ENCODE peak calls at places on chromosomes 6 and 20, in four cellular contexts. Q is HepG2, X is K562, C is SK-N-SH. J is an unnamed sample.

GRCh38 chr20:38735172-38735571 is 10.9 kb downstream of the SLC32A1 start:
- DNase-seq in C (no peak), Q (no peak), X (no peak), J (no peak)

GRCh38 chr6:42618686-42619085 is 54.9 kb downstream of the UBR2 start:
- DNase-seq in Q (no peak), C (no peak), X (no peak), J (no peak)

GRCh38 chr20:12762725-12763124 is 246.0 kb upstream of the SPTLC3 start:
- DNase-seq in X (no peak), Q (no peak), C (peak; percentile 29), J (no peak)

GRCh38 chr6:82410151-82410621 is 46.6 kb downstream of the TPBG start:
- DNase-seq in C (no peak), Q (no peak), X (no peak), J (no peak)

GRCh38 chr6:37473364-37474095 is 26.2 kb downstream of the CCDC167 start:
- DNase-seq in X (no peak), Q (no peak), C (peak; percentile 84), J (no peak)

GRCh38 chr20:1323830-1324597 is 4.9 kb downstream of the SDCBP2 start:
- DNase-seq in X (no peak), Q (no peak), C (no peak), J (no peak)

GRCh38 chr6:122798099-122798641 is 9.1 kb downstream of the SMPDL3A start:
- DNase-seq in Q (peak; percentile 92), X (no peak), C (no peak), J (no peak)

GRCh38 chr20:5864873-5865582 is 85.3 kb downstream of the TRMT6 start:
- DNase-seq in X (no peak), Q (no peak), C (no peak), J (no peak)

GRCh38 chr20:35511814-35512420 is 17.5 kb downstream of the C20orf173 start:
- DNase-seq in X (peak; percentile 30), Q (peak; percentile 53), C (peak; percentile 48), J (no peak)

GRCh38 chr6:162078667-162079066 is 648.9 kb downstream of the PRKN start:
- DNase-seq in X (no peak), Q (no peak), C (no peak), J (no peak)

GRCh38 chr20:62900052-62900691 is 26.1 kb downstream of the DIDO1 start:
- DNase-seq in C (peak; percentile 94), Q (peak; percentile 82), X (peak; percentile 85), J (no peak)

GRCh38 chr20:14406495-14406894 is 69.1 kb upstream of the FLRT3 start:
- DNase-seq in X (no peak), C (no peak), Q (peak; percentile 8), J (no peak)

GRCh38 chr20:25316506-25317190 is 68.8 kb downstream of the PYGB start:
- DNase-seq in C (no peak), X (no peak), Q (no peak), J (no peak)

GRCh38 chr6:157804448-157805327 is 18.4 kb upstream of the SNX9 start:
- DNase-seq in X (peak; percentile 45), Q (no peak), C (no peak), J (no peak)

GRCh38 chr6:144334150-144334708 is 49.1 kb downstream of the UTRN start:
- DNase-seq in C (no peak), X (no peak), Q (no peak), J (no peak)

GRCh38 chr6:44116643-44117382 is 10.4 kb downstream of the MRPL14 start:
- DNase-seq in Q (no peak), X (no peak), C (no peak), J (no peak)

GRCh38 chr6:25874822-25875562 is 949 bp upstream of the SLC17A3 start:
- DNase-seq in Q (no peak), C (no peak), X (no peak), J (no peak)

GRCh38 chr6:170186909-170187668 is 103.8 kb downstream of the DLL1 start:
- DNase-seq in C (no peak), Q (no peak), X (no peak), J (no peak)

GRCh38 chr20:1700990-1701389 is 43.4 kb upstream of the SIRPG start:
- DNase-seq in Q (no peak), C (no peak), X (no peak), J (no peak)

GRCh38 chr6:33908025-33908424 is 104.2 kb upstream of the MLN start:
- DNase-seq in Q (peak; percentile 49), X (no peak), C (no peak), J (no peak)

GRCh38 chr6:128438311-128438916 is 82.0 kb downstream of the PTPRK start:
- DNase-seq in X (no peak), C (no peak), Q (no peak), J (no peak)

GRCh38 chr20:63254536-63255384 is 497 bp upstream of the NKAIN4 start:
- DNase-seq in Q (no peak), C (no peak), X (no peak), J (no peak)

GRCh38 chr20:36543187-36544133 is 2.1 kb downstream of the MYL9 start:
- DNase-seq in Q (no peak), X (no peak), C (no peak), J (no peak)

GRCh38 chr6:169520104-169520503 is 181.7 kb downstream of the WDR27 start:
- DNase-seq in C (no peak), X (no peak), Q (no peak), J (no peak)

GRCh38 chr6:149060300-149060984 is 257.1 kb upstream of the TAB2 start:
- DNase-seq in Q (peak; percentile 20), X (no peak), C (peak; percentile 59), J (peak; percentile 90)

GRCh38 chr6:169966312-169967181 is 215.1 kb downstream of the ERMARD start:
- DNase-seq in C (peak; percentile 13), Q (no peak), X (no peak), J (no peak)

GRCh38 chr20:11012975-11013374 is 339.2 kb upstream of the JAG1 start:
- DNase-seq in Q (no peak), X (no peak), C (no peak), J (no peak)

GRCh38 chr20:35120012-35120701 is 27.0 kb downstream of the EDEM2 start:
- DNase-seq in X (peak; percentile 67), Q (no peak), C (no peak), J (no peak)

GRCh38 chr6:133568970-133569889 is 319.7 kb upstream of the TCF21 start:
- DNase-seq in Q (peak; percentile 51), C (peak; percentile 50), X (peak; percentile 44), J (no peak)

GRCh38 chr6:107746461-107747030 is 77.6 kb downstream of the SCML4 start:
- DNase-seq in X (peak; percentile 14), Q (no peak), C (no peak), J (no peak)

GRCh38 chr6:107744927-107745326 is 79.2 kb downstream of the SCML4 start:
- DNase-seq in X (no peak), C (no peak), Q (no peak), J (no peak)

GRCh38 chr6:107741191-107741680 is 82.9 kb downstream of the SCML4 start:
- DNase-seq in X (no peak), C (no peak), Q (no peak), J (no peak)

GRCh38 chr6:107740496-107741190 is 83.5 kb downstream of the SCML4 start:
- DNase-seq in X (no peak), C (no peak), Q (no peak), J (no peak)

GRCh38 chr6:107743311-107743710 is 80.8 kb downstream of the SCML4 start:
- DNase-seq in Q (no peak), X (no peak), C (no peak), J (no peak)
- TF ChIP-seq YY1 in Q (no peak), X (no peak), C (no peak), J (no peak)

DNA sequence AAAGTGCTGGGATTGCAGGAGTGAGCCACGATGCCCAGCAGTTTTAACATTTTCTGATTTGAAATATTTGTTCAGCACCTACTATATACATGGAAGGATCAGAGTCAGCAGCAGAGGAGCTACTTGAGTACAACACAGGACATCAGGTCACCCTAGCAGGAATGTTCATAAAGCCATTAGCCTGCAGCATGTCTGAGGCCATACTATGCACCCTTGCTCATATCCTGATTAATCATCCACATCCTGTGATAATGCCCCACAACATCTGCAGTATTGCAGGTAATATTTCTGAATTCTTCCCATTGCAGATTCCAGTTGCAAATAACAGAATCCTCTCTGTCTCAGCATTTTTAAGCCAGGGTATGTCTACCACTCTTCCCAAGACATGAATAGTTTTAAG is 171.0 kb upstream of the PRND start:
- DNase-seq in X (no peak), Q (no peak), C (no peak), J (no peak)
- TF ChIP-seq MXI1 in X (no peak), Q (no peak), C (no peak), J (no peak)

DNA sequence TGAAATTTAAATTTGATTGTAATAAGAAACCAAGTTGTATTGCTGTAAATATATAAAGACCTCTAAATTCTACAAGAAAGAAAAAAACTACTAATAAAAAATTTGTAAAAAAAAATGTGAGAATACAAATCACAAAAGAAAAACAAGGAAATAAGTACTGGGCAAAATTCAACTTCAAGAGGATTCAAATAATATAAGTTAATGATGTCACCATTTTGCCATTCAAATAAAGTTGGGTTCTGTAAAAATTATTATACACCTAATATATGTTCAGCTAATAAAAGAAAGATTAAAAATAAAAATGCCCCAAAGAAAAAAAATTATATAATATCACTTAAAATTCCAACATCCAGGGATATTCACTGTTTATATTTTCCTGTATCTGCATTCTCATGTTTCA is 47.0 kb upstream of the BMP5 start:
- DNase-seq in Q (no peak), C (no peak), X (no peak), J (no peak)
- TF ChIP-seq YY1 in Q (no peak), C (no peak), X (no peak), J (no peak)

DNA sequence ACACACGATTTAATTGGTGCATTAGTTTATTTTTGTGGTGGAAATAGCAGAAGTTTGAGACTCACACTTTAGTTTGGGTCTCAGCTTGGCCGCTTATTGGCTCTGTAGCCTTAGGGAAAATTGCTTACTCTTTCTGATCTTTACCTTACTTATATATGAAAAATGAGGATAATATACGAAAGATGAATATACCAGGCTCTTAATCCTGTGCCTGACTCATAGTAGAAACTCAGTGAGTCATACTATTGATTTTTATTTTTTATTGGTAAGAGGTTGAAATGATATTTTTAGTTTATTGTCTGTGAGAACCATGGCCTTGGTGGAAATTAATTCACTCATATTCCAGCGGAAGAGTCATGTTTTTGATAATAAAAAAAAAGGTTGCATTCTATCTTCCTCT is 11.2 kb downstream of the DOK5 start:
- DNase-seq in Q (no peak), C (no peak), X (no peak), J (no peak)
- TF ChIP-seq MXI1 in Q (no peak), C (no peak), X (no peak), J (no peak)

J was measured in GM12878.